ENCODE peak calls at places on chromosomes 16 and 17, in nine cellular contexts. I, L, N, R, P, S, X, K and A are unnamed samples. For H3K27me3, the result is how much of the 10 kb centered on the place peaks cover.

GRCh38 chr16:3656491-3657468 is 2.3 kb downstream of the DNASE1 start:
- DNase-seq in K (peak), L (peak), I (no peak), R (no peak), N (no peak), X (no peak), S (no peak), P (no peak), A (no peak)

GRCh38 chr17:15092762-15093161 is 172.4 kb downstream of the PMP22 start:
- DNase-seq in K (no peak), L (no peak), I (no peak), R (no peak), S (peak), N (no peak), X (no peak), P (no peak), A (no peak)

GRCh38 chr17:45131616-45132301 is 556 bp downstream of the PLCD3 start:
- DNase-seq in K (peak), I (no peak), S (no peak), P (no peak), N (peak), L (no peak), R (peak), X (peak), A (no peak)

GRCh38 chr17:28174352-28175046 is 132.0 kb downstream of the NLK start:
- DNase-seq in L (no peak), X (no peak), S (peak), P (no peak), R (no peak), I (no peak), N (no peak), K (no peak), A (no peak)

GRCh38 chr17:82923366-82924113 is 83.7 kb upstream of the ZNF750 start:
- DNase-seq in I (no peak), X (no peak), K (no peak), S (no peak), R (no peak), N (no peak), L (no peak), P (no peak), A (no peak)

GRCh38 chr16:84193480-84193879 is 2.5 kb downstream of the ADAD2 start:
- DNase-seq in X (no peak), N (no peak), R (no peak), S (no peak), K (no peak), I (no peak), L (no peak), P (no peak), A (no peak)

GRCh38 chr17:75346906-75347305 is 57.7 kb upstream of the SLC25A19 start:
- DNase-seq in P (peak), K (no peak), L (no peak), I (no peak), N (no peak), X (no peak), R (peak), S (peak), A (no peak)

GRCh38 chr17:13631541-13631940 is 29.8 kb upstream of the HS3ST3A1 start:
- DNase-seq in L (no peak), S (peak), K (no peak), X (no peak), R (no peak), P (peak), I (no peak), N (no peak), A (no peak)

GRCh38 chr17:8122391-8122922 is 1.4 kb downstream of the HES7 start:
- DNase-seq in S (peak), K (no peak), P (peak), L (no peak), N (no peak), I (no peak), X (peak), R (peak), A (no peak)

GRCh38 chr17:49564638-49565037 is 11.0 kb upstream of the NXPH3 start:
- DNase-seq in S (no peak), I (no peak), K (no peak), R (no peak), P (no peak), N (no peak), X (no peak), L (no peak), A (no peak)

GRCh38 chr16:71628810-71629209 is 2.8 kb downstream of the MARVELD3 start:
- DNase-seq in S (peak), I (no peak), P (peak), R (peak), L (no peak), N (no peak), X (no peak), K (no peak), A (no peak)

GRCh38 chr17:9902116-9902515 is 3.0 kb downstream of the RCVRN start:
- DNase-seq in P (no peak), S (no peak), K (no peak), X (no peak), N (no peak), I (no peak), L (no peak), R (no peak), A (no peak)

GRCh38 chr16:81537721-81538561 is 93.3 kb downstream of the CMIP start:
- DNase-seq in R (no peak), X (no peak), L (no peak), I (no peak), S (peak), P (peak), K (no peak), N (no peak), A (no peak)

GRCh38 chr17:44005865-44006580 is 1.6 kb downstream of the NAGS start:
- DNase-seq in N (no peak), X (no peak), I (no peak), P (no peak), R (peak), L (no peak), S (no peak), K (peak), A (no peak)

GRCh38 chr16:6211644-6212043 is 1114.0 kb upstream of the EEF2KMT start:
- DNase-seq in K (no peak), N (no peak), I (no peak), P (no peak), R (no peak), X (no peak), L (no peak), S (no peak), A (no peak)

GRCh38 chr16:11627822-11628457 is 40.3 kb upstream of the SNN start:
- DNase-seq in S (peak), X (no peak), N (no peak), R (peak), K (no peak), P (peak), L (no peak), I (no peak), A (peak)

GRCh38 chr17:37541880-37542675 is 52.4 kb downstream of the DUSP14 start:
- DNase-seq in R (no peak), N (no peak), K (no peak), X (no peak), S (peak), I (no peak), L (no peak), P (peak), A (no peak)

GRCh38 chr16:79810449-79811189 is 210.1 kb upstream of the MAF start:
- DNase-seq in X (no peak), S (peak), R (no peak), N (no peak), P (no peak), K (no peak), L (no peak), I (no peak), A (no peak)

GRCh38 chr16:895371-895770 is 75.4 kb downstream of the LMF1 start:
- DNase-seq in P (no peak), N (no peak), K (no peak), R (no peak), I (no peak), L (no peak), S (no peak), X (no peak), A (no peak)

GRCh38 chr16:21628772-21629171 is 23.6 kb downstream of the IGSF6 start:
- DNase-seq in I (no peak), N (no peak), R (no peak), S (peak), P (peak), K (no peak), L (no peak), X (no peak), A (peak)

GRCh38 chr16:1221628-1222552 is 3.2 kb downstream of the TPSG1 start:
- DNase-seq in L (no peak), N (no peak), I (no peak), S (no peak), X (peak), P (no peak), K (no peak), R (no peak), A (no peak)

GRCh38 chr17:34670618-34671017 is 91.2 kb downstream of the TMEM132E start:
- DNase-seq in R (no peak), P (no peak), N (no peak), L (no peak), I (no peak), X (no peak), S (no peak), K (no peak), A (no peak)

GRCh38 chr17:418421-418751 is 65.8 kb upstream of the RPH3AL start:
- DNase-seq in S (no peak), L (no peak), X (no peak), I (no peak), K (peak), R (no peak), P (no peak), N (no peak), A (no peak)

GRCh38 chr16:12340151-12340733 is 363.7 kb downstream of the SNX29 start:
- DNase-seq in I (no peak), R (peak), K (peak), X (no peak), L (no peak), N (no peak), S (peak), P (peak), A (peak)

GRCh38 chr16:56898847-56899246 is 33.1 kb upstream of the HERPUD1 start:
- DNase-seq in K (no peak), L (no peak), X (no peak), R (no peak), N (no peak), S (no peak), P (no peak), I (no peak), A (no peak)

GRCh38 chr16:16028311-16028999 is 79.0 kb downstream of the ABCC1 start:
- DNase-seq in K (peak), I (no peak), S (no peak), P (no peak), R (no peak), X (no peak), N (no peak), L (no peak), A (no peak)

GRCh38 chr16:5025171-5025632 is 8.5 kb downstream of the NAGPA start:
- DNase-seq in S (no peak), L (no peak), X (peak), P (no peak), R (no peak), K (peak), I (no peak), N (no peak), A (no peak)

GRCh38 chr16:85552980-85553435 is 60.1 kb upstream of the GSE1 start:
- DNase-seq in K (no peak), I (no peak), S (no peak), X (no peak), N (no peak), L (no peak), R (no peak), P (no peak), A (no peak)

GRCh38 chr16:59605706-59606105 is 871.6 kb upstream of the GOT2 start:
- DNase-seq in S (no peak), X (no peak), P (no peak), K (no peak), R (no peak), I (no peak), L (no peak), N (no peak), A (no peak)

GRCh38 chr17:51045616-51046526 is 74.8 kb downstream of the SPAG9 start:
- DNase-seq in X (no peak), K (no peak), R (no peak), N (no peak), L (no peak), P (peak), S (peak), I (no peak), A (no peak)
- H3K4me3 ChIP-seq in X (peak), K (peak), R (peak), N (no peak), L (peak), P (peak), S (peak), I (peak), A (peak)

GRCh38 chr17:6244796-6245195 is 174.6 kb downstream of the WSCD1 start:
- DNase-seq in X (no peak), R (no peak), P (no peak), I (no peak), K (no peak), S (no peak), N (no peak), L (no peak), A (no peak)
- H3K27me3 ChIP-seq in X (under half), R (under half), P (under half), I (under half), K (under half), S (under half), N (under half), L (under half), A (under half)

DNA sequence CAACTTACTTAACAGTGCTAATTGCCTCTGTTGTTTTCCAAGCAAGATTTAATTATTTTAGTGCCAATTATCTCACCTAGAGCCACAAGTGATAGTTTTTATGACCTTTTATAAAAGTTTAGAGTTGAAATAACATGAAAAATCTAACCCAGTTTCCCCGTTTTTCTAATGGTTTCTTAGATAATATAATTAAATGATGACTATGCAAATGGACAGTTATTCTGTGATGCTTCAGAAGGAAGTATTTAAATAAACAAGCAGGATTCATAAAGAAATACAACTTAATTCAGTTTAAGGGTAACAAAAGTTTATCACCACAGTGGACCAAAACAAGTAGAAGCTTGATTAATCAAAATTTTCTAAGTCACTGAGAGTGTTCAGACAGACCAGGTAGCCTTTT is 721.2 kb upstream of the SOX9 start:
- DNase-seq in R (no peak), K (no peak), I (no peak), X (no peak), N (no peak), P (no peak), L (no peak), S (no peak), A (no peak)
- H3K4me3 ChIP-seq in R (no peak), K (no peak), I (no peak), X (no peak), N (no peak), P (no peak), L (no peak), S (no peak), A (no peak)

GRCh38 chr16:72854537-72854936 is 193.4 kb downstream of the ZFHX3 start:
- DNase-seq in L (no peak), S (no peak), X (no peak), K (no peak), P (no peak), R (no peak), I (no peak), N (no peak), A (no peak)
- H3K27me3 ChIP-seq in L (under half), S (under half), X (under half), K (under half), P (under half), R (under half), I (under half), N (under half), A (under half)

DNA sequence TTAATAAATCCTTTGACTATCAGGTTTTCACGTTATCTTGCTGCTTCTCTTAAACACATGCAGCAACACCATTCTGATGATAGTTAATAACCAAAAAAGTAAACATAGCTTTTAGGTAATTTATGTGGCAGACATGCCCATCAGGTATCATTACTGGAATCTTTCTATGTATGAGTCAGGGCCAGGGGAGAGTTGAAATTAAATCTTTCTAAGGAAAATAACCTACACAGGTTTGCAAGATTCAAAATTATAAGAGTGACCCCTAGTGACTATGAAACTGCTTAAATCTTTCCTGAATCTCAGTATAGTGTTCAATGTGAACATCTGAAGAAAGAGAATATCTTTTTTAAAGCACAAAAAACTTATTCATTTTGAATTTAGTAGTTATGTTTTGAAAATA is 666.6 kb downstream of the CDH11 start:
- DNase-seq in L (no peak), K (no peak), S (peak), R (no peak), N (no peak), I (no peak), P (peak), X (no peak), A (no peak)
- H3K4me3 ChIP-seq in L (no peak), K (no peak), S (no peak), R (no peak), N (no peak), I (no peak), P (no peak), X (no peak), A (no peak)

DNA sequence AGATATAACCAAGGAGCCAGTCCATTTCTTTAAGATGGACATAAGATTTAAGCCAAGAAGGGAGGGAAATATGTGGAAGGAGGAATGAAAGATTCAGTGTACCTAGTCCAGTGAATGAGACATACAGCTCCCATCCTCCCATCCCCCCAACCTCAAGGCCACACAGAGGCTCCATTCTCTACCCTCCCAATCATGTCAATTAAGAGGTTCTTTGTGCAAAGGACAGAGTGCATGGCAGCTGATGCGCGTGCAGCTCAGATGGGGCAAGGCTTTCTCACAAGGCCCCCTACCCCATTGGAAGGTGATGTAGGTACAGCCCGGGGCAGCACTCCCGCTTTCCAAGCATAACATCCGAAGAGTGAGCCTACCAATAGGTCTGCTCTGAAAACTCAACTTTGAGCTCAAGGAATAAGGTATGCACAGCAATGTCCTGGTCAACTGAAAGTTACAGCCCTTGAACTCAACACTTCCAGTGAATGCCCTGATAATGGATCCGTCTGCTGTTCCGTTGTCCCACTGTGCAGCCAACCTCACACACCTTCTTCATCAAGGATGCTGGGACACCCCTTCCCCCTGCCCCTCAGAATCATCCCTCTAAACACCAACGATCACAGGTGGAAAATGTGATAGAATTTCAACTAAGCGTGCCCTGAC is 458.1 kb downstream of the SOX9 start:
- DNase-seq in K (no peak), I (no peak), S (no peak), L (no peak), N (no peak), R (no peak), P (no peak), X (no peak), A (no peak)
- H3K27me3 ChIP-seq in K (under half), I (under half), S (under half), L (under half), N (under half), R (under half), P (under half), X (under half), A (under half)

GRCh38 chr17:80588687-80589086 is 44.0 kb downstream of the RPTOR start:
- DNase-seq in X (no peak), P (no peak), N (no peak), L (no peak), I (no peak), K (no peak), S (no peak), R (no peak), A (no peak)

GRCh38 chr17:80591788-80592187 is 47.1 kb downstream of the RPTOR start:
- DNase-seq in L (no peak), P (no peak), I (no peak), K (no peak), S (no peak), R (no peak), N (no peak), X (no peak), A (no peak)

GRCh38 chr17:80585880-80586279 is 41.2 kb downstream of the RPTOR start:
- DNase-seq in R (no peak), K (no peak), L (no peak), X (no peak), S (no peak), N (no peak), I (no peak), P (no peak), A (no peak)

GRCh38 chr17:80584171-80584905 is 39.7 kb downstream of the RPTOR start:
- DNase-seq in K (no peak), L (no peak), I (no peak), R (no peak), P (peak), S (peak), X (no peak), N (no peak), A (no peak)

DNA sequence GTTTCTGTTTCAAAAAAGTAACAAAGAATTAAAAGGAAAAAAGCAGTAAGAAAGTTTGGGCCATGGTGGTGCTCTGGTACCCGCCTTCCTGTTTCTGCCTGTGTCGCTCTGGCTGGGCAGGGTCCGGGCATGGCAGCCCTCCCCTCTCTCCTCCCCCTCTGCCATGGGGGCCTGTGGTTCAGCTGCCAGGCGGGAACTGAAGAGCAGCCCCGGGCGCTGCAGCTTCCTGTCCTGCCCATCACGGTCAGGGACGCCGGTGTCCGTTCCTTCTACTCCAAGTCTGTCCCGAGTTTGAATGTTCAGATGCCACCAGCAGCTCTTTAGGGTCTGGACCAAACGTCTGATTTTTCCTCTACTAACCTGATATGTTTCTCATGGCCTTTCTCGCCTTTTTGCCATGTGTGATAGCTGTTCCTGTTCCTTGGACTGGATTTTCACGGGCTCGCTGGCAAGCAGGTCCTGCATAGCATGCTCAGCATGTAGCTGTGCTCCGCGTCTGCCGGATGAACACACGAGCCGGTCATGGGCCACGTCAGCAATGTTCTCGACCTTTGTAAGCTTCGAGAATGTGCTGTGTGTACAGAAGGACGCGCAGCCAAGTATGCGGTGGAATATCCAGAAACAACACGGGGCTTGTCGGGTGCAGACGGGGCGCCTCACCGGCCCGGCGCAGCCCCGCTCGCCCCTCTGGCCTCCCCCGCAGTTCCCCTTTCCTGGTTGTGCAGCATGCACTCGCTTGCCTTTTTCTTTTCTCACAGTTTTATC is 42.0 kb downstream of the RPTOR start:
- DNase-seq in S (no peak), I (no peak), N (no peak), K (peak), R (no peak), P (no peak), X (no peak), L (no peak), A (no peak)
- H3K4me3 ChIP-seq in S (peak), I (peak), N (no peak), K (peak), R (no peak), P (no peak), X (no peak), L (no peak), A (no peak)

DNA sequence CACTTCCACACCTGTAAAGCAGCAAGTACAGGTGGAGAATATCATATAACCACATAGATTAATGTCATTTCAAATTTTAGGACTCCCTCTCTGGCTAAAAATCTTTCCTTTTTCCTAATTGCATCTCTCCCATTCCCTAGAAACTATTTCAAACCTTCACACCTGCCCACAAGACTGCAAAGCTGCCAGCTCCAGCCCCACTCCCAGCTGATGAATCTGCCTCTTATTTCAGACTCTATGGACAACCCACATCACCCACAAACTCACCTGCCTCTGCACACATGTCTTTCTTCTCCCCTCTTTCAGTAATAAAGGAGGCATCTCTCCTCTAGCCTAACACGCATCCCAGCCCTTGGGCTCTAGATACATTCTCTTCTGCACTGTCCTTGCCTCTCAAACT is 315.1 kb downstream of the GRIN2A start:
- DNase-seq in L (no peak), R (no peak), N (no peak), I (no peak), S (no peak), P (no peak), X (no peak), K (no peak), A (no peak)
- H3K27me3 ChIP-seq in L (under half), R (under half), N (under half), I (under half), S (under half), P (under half), X (under half), K (under half), A (under half)